ENCODE peak calls at places on chromosomes 3 and 15, in seven cellular contexts. U, J, A, H, Y, O and C are unnamed samples.

GRCh38 chr3:130242850-130243569 is 102.5 kb upstream of the COL6A5 start:
- DNase-seq in U (no peak), J (no peak), A (no peak), H (peak), Y (peak), O (no peak), C (no peak)

GRCh38 chr3:37696661-37697060 is 165.0 kb upstream of the CTDSPL start:
- DNase-seq in U (no peak), J (no peak), A (no peak), H (no peak), Y (no peak), O (no peak), C (no peak)

GRCh38 chr3:138682674-138683073 is 74.1 kb downstream of the FAIM start:
- DNase-seq in U (no peak), J (no peak), A (no peak), H (no peak), Y (no peak), O (no peak), C (no peak)

GRCh38 chr3:171875923-171876412 is 32.8 kb downstream of the TMEM212 start:
- DNase-seq in U (peak), J (no peak), A (no peak), H (no peak), Y (no peak), O (no peak), C (no peak)

GRCh38 chr15:90869601-90870353 is 1.4 kb downstream of the FURIN start:
- DNase-seq in U (peak), J (no peak), A (peak), H (peak), Y (no peak), O (no peak), C (peak)

GRCh38 chr3:99969133-99969532 is 145.2 kb downstream of the FILIP1L start:
- DNase-seq in U (no peak), J (no peak), A (no peak), H (no peak), Y (no peak), O (no peak), C (no peak)

GRCh38 chr3:52392216-52392930 is 52.5 kb downstream of the SEMA3G start:
- DNase-seq in U (no peak), J (peak), A (no peak), H (no peak), Y (no peak), O (no peak), C (no peak)

GRCh38 chr15:79257454-79257853 is 25.1 kb upstream of the ANKRD34C start:
- DNase-seq in U (no peak), J (no peak), A (no peak), H (no peak), Y (no peak), O (no peak), C (no peak)

GRCh38 chr3:68931406-68932149 is 769 bp downstream of the TAFA4 start:
- DNase-seq in U (no peak), J (peak), A (no peak), H (no peak), Y (no peak), O (no peak), C (no peak)

GRCh38 chr3:155076888-155077287 is 3.2 kb upstream of the MME start:
- DNase-seq in U (no peak), J (no peak), A (no peak), H (no peak), Y (no peak), O (no peak), C (no peak)

GRCh38 chr3:194271459-194272035 is 79.6 kb downstream of the CPN2 start:
- DNase-seq in U (no peak), J (no peak), A (no peak), H (no peak), Y (no peak), O (no peak), C (no peak)

GRCh38 chr3:63918321-63918720 is 6.1 kb upstream of the SCAANT1 start:
- DNase-seq in U (no peak), J (no peak), A (no peak), H (no peak), Y (no peak), O (no peak), C (peak)

GRCh38 chr15:69715205-69715604 is 262.6 kb downstream of the RPLP1 start:
- DNase-seq in U (no peak), J (no peak), A (no peak), H (no peak), Y (no peak), O (no peak), C (no peak)

GRCh38 chr15:56582785-56583184 is 117.8 kb upstream of the MNS1 start:
- DNase-seq in U (no peak), J (no peak), A (no peak), H (no peak), Y (no peak), O (no peak), C (no peak)

GRCh38 chr3:60136606-60137005 is 1086.8 kb upstream of the CFAP20DC start:
- DNase-seq in U (no peak), J (no peak), A (no peak), H (no peak), Y (no peak), O (no peak), C (no peak)

GRCh38 chr3:112136959-112137693 is 4.1 kb upstream of the GCSAM start:
- DNase-seq in U (peak), J (no peak), A (no peak), H (peak), Y (peak), O (no peak), C (no peak)

GRCh38 chr15:43550527-43551363 is 33.3 kb downstream of the MAP1A start:
- DNase-seq in U (no peak), J (no peak), A (no peak), H (no peak), Y (no peak), O (no peak), C (no peak)

GRCh38 chr15:62392411-62392810 is 227.3 kb upstream of the C2CD4B start:
- DNase-seq in U (peak), J (no peak), A (no peak), H (peak), Y (no peak), O (no peak), C (no peak)

GRCh38 chr15:49984436-49984835 is 134.6 kb downstream of the ATP8B4 start:
- DNase-seq in U (no peak), J (no peak), A (no peak), H (no peak), Y (no peak), O (no peak), C (no peak)

GRCh38 chr15:69031013-69032001 is 16.8 kb downstream of the NOX5 start:
- DNase-seq in U (peak), J (no peak), A (no peak), H (peak), Y (no peak), O (peak), C (no peak)

GRCh38 chr3:71064288-71064975 is 519.1 kb downstream of the FOXP1 start:
- DNase-seq in U (peak), J (peak), A (peak), H (peak), Y (no peak), O (no peak), C (peak)

GRCh38 chr15:62841269-62841628 is 201.3 kb upstream of the TPM1 start:
- DNase-seq in U (no peak), J (no peak), A (no peak), H (no peak), Y (no peak), O (no peak), C (peak)

GRCh38 chr3:15703346-15703745 is 94.4 kb downstream of the ANKRD28 start:
- DNase-seq in U (no peak), J (no peak), A (no peak), H (no peak), Y (no peak), O (no peak), C (no peak)

GRCh38 chr15:64678126-64678819 is 97.1 kb downstream of the RBPMS2 start:
- DNase-seq in U (no peak), J (no peak), A (no peak), H (no peak), Y (no peak), O (no peak), C (no peak)

GRCh38 chr3:127721536-127721935 is 48.8 kb downstream of the ABTB1 start:
- DNase-seq in U (no peak), J (no peak), A (no peak), H (no peak), Y (no peak), O (no peak), C (no peak)

GRCh38 chr3:113097821-113098516 is 107.2 kb downstream of the GTPBP8 start:
- DNase-seq in U (no peak), J (no peak), A (peak), H (no peak), Y (no peak), O (no peak), C (peak)